ENCODE peak calls at places on chromosome 2, in nine cellular contexts. F is KG1; M is fibroblast of the aortic adventitia; K is NCI-H2081 treated with DMSO at 0.1 percent for 48 hours; S is activated naive CD4-positive, alpha-beta T cell; P is fibroblast of mammary gland; V is CD4-positive, CD25-positive, alpha-beta regulatory T cell; Q is ureter; A is GM23248. J is an unnamed sample.

GRCh38 chr2:41935806-41936205 is 112.0 kb upstream of the PKDCC start:
- DNase-seq in F (no peak), M (no peak), K (no peak), S (no peak), P (no peak), V (no peak), Q (no peak), A (no peak), J (no peak)

GRCh38 chr2:96146881-96147592 is 1.8 kb upstream of the DUSP2 start:
- DNase-seq in F (no peak), M (peak), K (no peak), S (no peak), P (no peak), V (no peak), Q (no peak), A (peak), J (no peak)

GRCh38 chr2:60936757-60937156 is 55.4 kb downstream of the REL start:
- DNase-seq in F (no peak), M (no peak), K (no peak), S (no peak), P (no peak), V (no peak), Q (no peak), A (no peak), J (no peak)

GRCh38 chr2:71846669-71847291 is 300.9 kb downstream of the CYP26B1 start:
- DNase-seq in F (no peak), M (peak), K (no peak), S (no peak), P (peak), V (no peak), Q (no peak), A (peak), J (no peak)

GRCh38 chr2:74039611-74040010 is 54.9 kb downstream of the TET3 start:
- DNase-seq in F (no peak), M (no peak), K (no peak), S (no peak), P (no peak), V (no peak), Q (no peak), A (no peak), J (no peak)

GRCh38 chr2:175363719-175364118 is 182.2 kb upstream of the ATP5MC3 start:
- DNase-seq in F (no peak), M (no peak), K (peak), S (no peak), P (no peak), V (no peak), Q (no peak), A (no peak), J (no peak)

GRCh38 chr2:20523798-20524197 is 76.9 kb downstream of the RHOB start:
- DNase-seq in F (no peak), M (no peak), K (no peak), S (no peak), P (no peak), V (no peak), Q (no peak), A (no peak), J (no peak)

GRCh38 chr2:189425676-189426075 is 15.6 kb upstream of the WDR75 start:
- DNase-seq in F (no peak), M (peak), K (no peak), S (no peak), P (no peak), V (no peak), Q (no peak), A (no peak), J (no peak)

GRCh38 chr2:235200216-235200615 is 248.4 kb downstream of the SH3BP4 start:
- DNase-seq in F (no peak), M (no peak), K (no peak), S (no peak), P (no peak), V (no peak), Q (no peak), A (no peak), J (no peak)

GRCh38 chr2:42569116-42569711 is 782 bp downstream of the MTA3 start:
- DNase-seq in F (no peak), M (peak), K (peak), S (no peak), P (peak), V (peak), Q (peak), A (peak), J (no peak)

GRCh38 chr2:226524381-226524843 is 275.2 kb downstream of the IRS1 start:
- DNase-seq in F (no peak), M (peak), K (no peak), S (no peak), P (peak), V (no peak), Q (no peak), A (peak), J (no peak)

GRCh38 chr2:3105814-3106569 is 271.6 kb downstream of the EIPR1 start:
- DNase-seq in F (no peak), M (no peak), K (no peak), S (no peak), P (no peak), V (no peak), Q (no peak), A (no peak), J (no peak)

GRCh38 chr2:103773884-103774283 is 1012.1 kb downstream of the TMEM182 start:
- DNase-seq in F (no peak), M (no peak), K (no peak), S (no peak), P (peak), V (no peak), Q (no peak), A (no peak), J (no peak)

GRCh38 chr2:74105413-74105812 is 42.3 kb downstream of the BOLA3 start:
- DNase-seq in F (no peak), M (no peak), K (no peak), S (no peak), P (no peak), V (no peak), Q (no peak), A (no peak), J (no peak)

GRCh38 chr2:234145511-234145910 is 95.0 kb downstream of the SPP2 start:
- DNase-seq in F (no peak), M (no peak), K (no peak), S (no peak), P (no peak), V (no peak), Q (no peak), A (no peak), J (no peak)

GRCh38 chr2:154568413-154568812 is 130.1 kb upstream of the KCNJ3 start:
- DNase-seq in F (no peak), M (no peak), K (no peak), S (no peak), P (no peak), V (no peak), Q (no peak), A (no peak), J (no peak)

GRCh38 chr2:107808986-107809385 is 17.7 kb upstream of the RGPD4 start:
- DNase-seq in F (no peak), M (no peak), K (no peak), S (no peak), P (no peak), V (no peak), Q (no peak), A (peak), J (no peak)

GRCh38 chr2:38405917-38406596 is 29.0 kb upstream of the ATL2 start:
- DNase-seq in F (no peak), M (no peak), K (no peak), S (no peak), P (no peak), V (no peak), Q (no peak), A (no peak), J (no peak)

GRCh38 chr2:38074775-38075435 is 1.0 kb downstream of the CYP1B1 start:
- DNase-seq in F (no peak), M (peak), K (no peak), S (no peak), P (peak), V (no peak), Q (no peak), A (peak), J (no peak)

GRCh38 chr2:121256720-121257475 is 28.1 kb downstream of the TFCP2L1 start:
- DNase-seq in F (no peak), M (no peak), K (no peak), S (no peak), P (no peak), V (no peak), Q (no peak), A (no peak), J (no peak)

GRCh38 chr2:215528555-215528954 is 92.7 kb upstream of the FN1 start:
- DNase-seq in F (no peak), M (peak), K (no peak), S (no peak), P (peak), V (no peak), Q (no peak), A (peak), J (no peak)

GRCh38 chr2:26900831-26901321 is 52.9 kb downstream of the DPYSL5 start:
- DNase-seq in F (no peak), M (no peak), K (no peak), S (no peak), P (peak), V (no peak), Q (no peak), A (peak), J (no peak)

J was measured in CMK.